ENCODE peak calls at places on chromosomes 1 and 21, in eight cellular contexts. One of them, this sample, is unnamed.
A peak's percentile ranks its signal among the peaks of the same experiment; 100 is the strongest.

GRCh38 chr1:116483481-116484309 is 87.1 kb downstream of the CD58 start:
- DNase-seq in anterior cingulate cortex: no peak
- DNase-seq in stimulated activated CD4-positive, alpha-beta T cell treated with anti-CD3 and anti-CD28 coated beads, TNF-alpha, amount 100 ng/mL, for 1 hour: no peak
- DNase-seq in NCI-H748 treated with DMSO at 0.1 percent for 48 hours: no peak
- DNase-seq in neural progenitor cell: no peak
- DNase-seq in epithelial cell of esophagus: no peak
- DNase-seq in T-helper 9 cell: no peak
- DNase-seq in H9: no peak
- DNase-seq in this sample: no peak

GRCh38 chr1:100936194-100936967 is 40.5 kb downstream of the SLC30A7 start:
- DNase-seq in anterior cingulate cortex: no peak
- DNase-seq in stimulated activated CD4-positive, alpha-beta T cell treated with anti-CD3 and anti-CD28 coated beads, TNF-alpha, amount 100 ng/mL, for 1 hour: no peak
- DNase-seq in NCI-H748 treated with DMSO at 0.1 percent for 48 hours: no peak
- DNase-seq in neural progenitor cell: no peak
- DNase-seq in epithelial cell of esophagus: no peak
- DNase-seq in T-helper 9 cell: no peak
- DNase-seq in H9: no peak
- DNase-seq in this sample: no peak

GRCh38 chr1:212368073-212368484 is 46.6 kb downstream of the PACC1 start:
- DNase-seq in anterior cingulate cortex: no peak
- DNase-seq in stimulated activated CD4-positive, alpha-beta T cell treated with anti-CD3 and anti-CD28 coated beads, TNF-alpha, amount 100 ng/mL, for 1 hour: no peak
- DNase-seq in NCI-H748 treated with DMSO at 0.1 percent for 48 hours: peak; percentile 3
- DNase-seq in neural progenitor cell: peak; percentile 84
- DNase-seq in epithelial cell of esophagus: peak; percentile 80
- DNase-seq in T-helper 9 cell: peak; percentile 18
- DNase-seq in H9: peak; percentile 70
- DNase-seq in this sample: peak; percentile 82

GRCh38 chr1:178531897-178532296 is 19.0 kb downstream of the TEX35 start:
- DNase-seq in anterior cingulate cortex: no peak
- DNase-seq in stimulated activated CD4-positive, alpha-beta T cell treated with anti-CD3 and anti-CD28 coated beads, TNF-alpha, amount 100 ng/mL, for 1 hour: no peak
- DNase-seq in NCI-H748 treated with DMSO at 0.1 percent for 48 hours: no peak
- DNase-seq in neural progenitor cell: no peak
- DNase-seq in epithelial cell of esophagus: peak; percentile 10
- DNase-seq in T-helper 9 cell: no peak
- DNase-seq in H9: peak; percentile 30
- DNase-seq in this sample: no peak

GRCh38 chr1:87194271-87194774 is 134.4 kb upstream of the LMO4 start:
- DNase-seq in anterior cingulate cortex: no peak
- DNase-seq in stimulated activated CD4-positive, alpha-beta T cell treated with anti-CD3 and anti-CD28 coated beads, TNF-alpha, amount 100 ng/mL, for 1 hour: no peak
- DNase-seq in NCI-H748 treated with DMSO at 0.1 percent for 48 hours: no peak
- DNase-seq in neural progenitor cell: no peak
- DNase-seq in epithelial cell of esophagus: peak; percentile 34
- DNase-seq in T-helper 9 cell: no peak
- DNase-seq in H9: no peak
- DNase-seq in this sample: no peak

GRCh38 chr1:239387304-239388231 is 1.2 kb downstream of the CHRM3 start:
- DNase-seq in anterior cingulate cortex: no peak
- DNase-seq in stimulated activated CD4-positive, alpha-beta T cell treated with anti-CD3 and anti-CD28 coated beads, TNF-alpha, amount 100 ng/mL, for 1 hour: no peak
- DNase-seq in NCI-H748 treated with DMSO at 0.1 percent for 48 hours: peak; percentile 2
- DNase-seq in neural progenitor cell: peak; percentile 64
- DNase-seq in epithelial cell of esophagus: peak; percentile 21
- DNase-seq in T-helper 9 cell: no peak
- DNase-seq in H9: peak; percentile 50
- DNase-seq in this sample: no peak

GRCh38 chr1:31264790-31265386 is 25.2 kb upstream of the NKAIN1 start:
- DNase-seq in anterior cingulate cortex: no peak
- DNase-seq in stimulated activated CD4-positive, alpha-beta T cell treated with anti-CD3 and anti-CD28 coated beads, TNF-alpha, amount 100 ng/mL, for 1 hour: no peak
- DNase-seq in NCI-H748 treated with DMSO at 0.1 percent for 48 hours: no peak
- DNase-seq in neural progenitor cell: no peak
- DNase-seq in epithelial cell of esophagus: no peak
- DNase-seq in T-helper 9 cell: no peak
- DNase-seq in H9: no peak
- DNase-seq in this sample: no peak

GRCh38 chr1:150997949-150998348 is 8.8 kb downstream of the MINDY1 start:
- DNase-seq in anterior cingulate cortex: no peak
- DNase-seq in stimulated activated CD4-positive, alpha-beta T cell treated with anti-CD3 and anti-CD28 coated beads, TNF-alpha, amount 100 ng/mL, for 1 hour: no peak
- DNase-seq in NCI-H748 treated with DMSO at 0.1 percent for 48 hours: no peak
- DNase-seq in neural progenitor cell: no peak
- DNase-seq in epithelial cell of esophagus: peak; percentile 51
- DNase-seq in T-helper 9 cell: no peak
- DNase-seq in H9: no peak
- DNase-seq in this sample: no peak

GRCh38 chr1:78102082-78102481 is 56.3 kb downstream of the GIPC2 start:
- DNase-seq in anterior cingulate cortex: no peak
- DNase-seq in stimulated activated CD4-positive, alpha-beta T cell treated with anti-CD3 and anti-CD28 coated beads, TNF-alpha, amount 100 ng/mL, for 1 hour: no peak
- DNase-seq in NCI-H748 treated with DMSO at 0.1 percent for 48 hours: no peak
- DNase-seq in neural progenitor cell: no peak
- DNase-seq in epithelial cell of esophagus: peak; percentile 32
- DNase-seq in T-helper 9 cell: no peak
- DNase-seq in H9: no peak
- DNase-seq in this sample: peak; percentile 56

GRCh38 chr1:107047602-107048001 is 8.9 kb upstream of the PRMT6 start:
- DNase-seq in anterior cingulate cortex: no peak
- DNase-seq in stimulated activated CD4-positive, alpha-beta T cell treated with anti-CD3 and anti-CD28 coated beads, TNF-alpha, amount 100 ng/mL, for 1 hour: no peak
- DNase-seq in NCI-H748 treated with DMSO at 0.1 percent for 48 hours: no peak
- DNase-seq in neural progenitor cell: no peak
- DNase-seq in epithelial cell of esophagus: peak; percentile 5
- DNase-seq in T-helper 9 cell: no peak
- DNase-seq in H9: no peak
- DNase-seq in this sample: no peak

GRCh38 chr1:150578278-150579109 is 916 bp downstream of the MCL1 start:
- DNase-seq in anterior cingulate cortex: peak; percentile 57
- DNase-seq in stimulated activated CD4-positive, alpha-beta T cell treated with anti-CD3 and anti-CD28 coated beads, TNF-alpha, amount 100 ng/mL, for 1 hour: no peak
- DNase-seq in NCI-H748 treated with DMSO at 0.1 percent for 48 hours: peak; percentile 69
- DNase-seq in neural progenitor cell: peak; percentile 47
- DNase-seq in epithelial cell of esophagus: peak; percentile 79
- DNase-seq in T-helper 9 cell: no peak
- DNase-seq in H9: no peak
- DNase-seq in this sample: peak; percentile 73

GRCh38 chr1:100438789-100439188 is 86.5 kb downstream of the CDC14A start:
- DNase-seq in anterior cingulate cortex: no peak
- DNase-seq in stimulated activated CD4-positive, alpha-beta T cell treated with anti-CD3 and anti-CD28 coated beads, TNF-alpha, amount 100 ng/mL, for 1 hour: no peak
- DNase-seq in NCI-H748 treated with DMSO at 0.1 percent for 48 hours: no peak
- DNase-seq in neural progenitor cell: no peak
- DNase-seq in epithelial cell of esophagus: no peak
- DNase-seq in T-helper 9 cell: no peak
- DNase-seq in H9: no peak
- DNase-seq in this sample: no peak

GRCh38 chr1:20404466-20404865 is 81.5 kb downstream of the CAMK2N1 start:
- DNase-seq in anterior cingulate cortex: peak; percentile 31
- DNase-seq in stimulated activated CD4-positive, alpha-beta T cell treated with anti-CD3 and anti-CD28 coated beads, TNF-alpha, amount 100 ng/mL, for 1 hour: no peak
- DNase-seq in NCI-H748 treated with DMSO at 0.1 percent for 48 hours: no peak
- DNase-seq in neural progenitor cell: peak; percentile 68
- DNase-seq in epithelial cell of esophagus: no peak
- DNase-seq in T-helper 9 cell: no peak
- DNase-seq in H9: peak; percentile 39
- DNase-seq in this sample: no peak

GRCh38 chr21:36209626-36210171 is 53.1 kb downstream of the DOP1B start:
- DNase-seq in anterior cingulate cortex: no peak
- DNase-seq in stimulated activated CD4-positive, alpha-beta T cell treated with anti-CD3 and anti-CD28 coated beads, TNF-alpha, amount 100 ng/mL, for 1 hour: no peak
- DNase-seq in NCI-H748 treated with DMSO at 0.1 percent for 48 hours: peak; percentile 6
- DNase-seq in neural progenitor cell: peak; percentile 61
- DNase-seq in epithelial cell of esophagus: peak; percentile 90
- DNase-seq in T-helper 9 cell: peak; percentile 23
- DNase-seq in H9: peak; percentile 78
- DNase-seq in this sample: peak; percentile 42

GRCh38 chr1:198003468-198003867 is 86.3 kb downstream of the LHX9 start:
- DNase-seq in anterior cingulate cortex: no peak
- DNase-seq in stimulated activated CD4-positive, alpha-beta T cell treated with anti-CD3 and anti-CD28 coated beads, TNF-alpha, amount 100 ng/mL, for 1 hour: no peak
- DNase-seq in NCI-H748 treated with DMSO at 0.1 percent for 48 hours: no peak
- DNase-seq in neural progenitor cell: no peak
- DNase-seq in epithelial cell of esophagus: no peak
- DNase-seq in T-helper 9 cell: no peak
- DNase-seq in H9: no peak
- DNase-seq in this sample: no peak

GRCh38 chr1:3460653-3461237 is 6.3 kb downstream of the ARHGEF16 start:
- DNase-seq in anterior cingulate cortex: no peak
- DNase-seq in stimulated activated CD4-positive, alpha-beta T cell treated with anti-CD3 and anti-CD28 coated beads, TNF-alpha, amount 100 ng/mL, for 1 hour: no peak
- DNase-seq in NCI-H748 treated with DMSO at 0.1 percent for 48 hours: no peak
- DNase-seq in neural progenitor cell: no peak
- DNase-seq in epithelial cell of esophagus: peak; percentile 28
- DNase-seq in T-helper 9 cell: no peak
- DNase-seq in H9: no peak
- DNase-seq in this sample: no peak

GRCh38 chr1:216600730-216601426 is 122.4 kb downstream of the ESRRG start:
- DNase-seq in anterior cingulate cortex: peak; percentile 74
- DNase-seq in stimulated activated CD4-positive, alpha-beta T cell treated with anti-CD3 and anti-CD28 coated beads, TNF-alpha, amount 100 ng/mL, for 1 hour: no peak
- DNase-seq in NCI-H748 treated with DMSO at 0.1 percent for 48 hours: peak; percentile 35
- DNase-seq in neural progenitor cell: peak; percentile 85
- DNase-seq in epithelial cell of esophagus: peak; percentile 70
- DNase-seq in T-helper 9 cell: no peak
- DNase-seq in H9: peak; percentile 73
- DNase-seq in this sample: peak; percentile 83

GRCh38 chr1:214386747-214387146 is 105.8 kb downstream of the SMYD2 start:
- DNase-seq in anterior cingulate cortex: no peak
- DNase-seq in stimulated activated CD4-positive, alpha-beta T cell treated with anti-CD3 and anti-CD28 coated beads, TNF-alpha, amount 100 ng/mL, for 1 hour: no peak
- DNase-seq in NCI-H748 treated with DMSO at 0.1 percent for 48 hours: no peak
- DNase-seq in neural progenitor cell: no peak
- DNase-seq in epithelial cell of esophagus: peak; percentile 79
- DNase-seq in T-helper 9 cell: no peak
- DNase-seq in H9: no peak
- DNase-seq in this sample: peak; percentile 53

GRCh38 chr1:85366391-85366790 is 90.0 kb upstream of the BCL10 start:
- DNase-seq in anterior cingulate cortex: no peak
- DNase-seq in stimulated activated CD4-positive, alpha-beta T cell treated with anti-CD3 and anti-CD28 coated beads, TNF-alpha, amount 100 ng/mL, for 1 hour: no peak
- DNase-seq in NCI-H748 treated with DMSO at 0.1 percent for 48 hours: no peak
- DNase-seq in neural progenitor cell: no peak
- DNase-seq in epithelial cell of esophagus: peak; percentile 31
- DNase-seq in T-helper 9 cell: no peak
- DNase-seq in H9: no peak
- DNase-seq in this sample: peak; percentile 74

GRCh38 chr21:31879911-31880310 is 7.1 kb downstream of the HUNK start:
- DNase-seq in anterior cingulate cortex: no peak
- DNase-seq in stimulated activated CD4-positive, alpha-beta T cell treated with anti-CD3 and anti-CD28 coated beads, TNF-alpha, amount 100 ng/mL, for 1 hour: no peak
- DNase-seq in NCI-H748 treated with DMSO at 0.1 percent for 48 hours: no peak
- DNase-seq in neural progenitor cell: no peak
- DNase-seq in epithelial cell of esophagus: no peak
- DNase-seq in T-helper 9 cell: no peak
- DNase-seq in H9: no peak
- DNase-seq in this sample: no peak

GRCh38 chr1:56295949-56296929 is 283.1 kb downstream of the PLPP3 start:
- DNase-seq in anterior cingulate cortex: no peak
- DNase-seq in stimulated activated CD4-positive, alpha-beta T cell treated with anti-CD3 and anti-CD28 coated beads, TNF-alpha, amount 100 ng/mL, for 1 hour: no peak
- DNase-seq in NCI-H748 treated with DMSO at 0.1 percent for 48 hours: peak; percentile 3
- DNase-seq in neural progenitor cell: no peak
- DNase-seq in epithelial cell of esophagus: no peak
- DNase-seq in T-helper 9 cell: no peak
- DNase-seq in H9: no peak
- DNase-seq in this sample: no peak

GRCh38 chr1:96080925-96081324 is 640.7 kb upstream of the PTBP2 start:
- DNase-seq in anterior cingulate cortex: no peak
- DNase-seq in stimulated activated CD4-positive, alpha-beta T cell treated with anti-CD3 and anti-CD28 coated beads, TNF-alpha, amount 100 ng/mL, for 1 hour: no peak
- DNase-seq in NCI-H748 treated with DMSO at 0.1 percent for 48 hours: no peak
- DNase-seq in neural progenitor cell: peak; percentile 24
- DNase-seq in epithelial cell of esophagus: peak; percentile 13
- DNase-seq in T-helper 9 cell: no peak
- DNase-seq in H9: no peak
- DNase-seq in this sample: no peak

GRCh38 chr1:238254935-238255334 is 364.2 kb upstream of the ZP4 start:
- DNase-seq in anterior cingulate cortex: no peak
- DNase-seq in stimulated activated CD4-positive, alpha-beta T cell treated with anti-CD3 and anti-CD28 coated beads, TNF-alpha, amount 100 ng/mL, for 1 hour: no peak
- DNase-seq in NCI-H748 treated with DMSO at 0.1 percent for 48 hours: no peak
- DNase-seq in neural progenitor cell: peak; percentile 14
- DNase-seq in epithelial cell of esophagus: no peak
- DNase-seq in T-helper 9 cell: no peak
- DNase-seq in H9: no peak
- DNase-seq in this sample: no peak

GRCh38 chr1:11634759-11635158 is 19.5 kb downstream of the FBXO2 start:
- DNase-seq in anterior cingulate cortex: no peak
- DNase-seq in stimulated activated CD4-positive, alpha-beta T cell treated with anti-CD3 and anti-CD28 coated beads, TNF-alpha, amount 100 ng/mL, for 1 hour: no peak
- DNase-seq in NCI-H748 treated with DMSO at 0.1 percent for 48 hours: no peak
- DNase-seq in neural progenitor cell: no peak
- DNase-seq in epithelial cell of esophagus: no peak
- DNase-seq in T-helper 9 cell: no peak
- DNase-seq in H9: no peak
- DNase-seq in this sample: no peak

GRCh38 chr1:151739590-151740355 is 18.5 kb downstream of the RIIAD1 start:
- DNase-seq in anterior cingulate cortex: no peak
- DNase-seq in stimulated activated CD4-positive, alpha-beta T cell treated with anti-CD3 and anti-CD28 coated beads, TNF-alpha, amount 100 ng/mL, for 1 hour: no peak
- DNase-seq in NCI-H748 treated with DMSO at 0.1 percent for 48 hours: no peak
- DNase-seq in neural progenitor cell: no peak
- DNase-seq in epithelial cell of esophagus: peak; percentile 87
- DNase-seq in T-helper 9 cell: no peak
- DNase-seq in H9: no peak
- DNase-seq in this sample: no peak

This sample was measured in AG08395.